ENCODE peak calls at places on chromosome 13, in six cellular contexts. One of them, this sample, is unnamed. For H3K4me1 and H3K27me3, the result is how much of the 10 kb centered on the place peaks cover.

GRCh38 chr13:47463726-47464125 is 537.3 kb downstream of the SUCLA2 start:
- DNase-seq in CD4-positive, CD25-positive, alpha-beta regulatory T cell: no peak
- DNase-seq in ascending aorta: no peak
- DNase-seq in uterus: no peak
- DNase-seq in body of pancreas: no peak
- DNase-seq in sigmoid colon: no peak
- DNase-seq in this sample: no peak

GRCh38 chr13:109703250-109703649 is 83.1 kb downstream of the IRS2 start:
- DNase-seq in uterus: no peak
- DNase-seq in CD4-positive, CD25-positive, alpha-beta regulatory T cell: no peak
- DNase-seq in body of pancreas: no peak
- DNase-seq in ascending aorta: no peak
- DNase-seq in sigmoid colon: no peak
- DNase-seq in this sample: no peak

GRCh38 chr13:109700176-109700575 is 86.2 kb downstream of the IRS2 start:
- DNase-seq in CD4-positive, CD25-positive, alpha-beta regulatory T cell: no peak
- DNase-seq in body of pancreas: peak
- DNase-seq in sigmoid colon: peak
- DNase-seq in ascending aorta: peak
- DNase-seq in uterus: peak
- DNase-seq in this sample: peak

GRCh38 chr13:91169641-91170040 is 177.8 kb upstream of the MIR17HG start:
- DNase-seq in sigmoid colon: no peak
- DNase-seq in CD4-positive, CD25-positive, alpha-beta regulatory T cell: no peak
- DNase-seq in body of pancreas: no peak
- DNase-seq in uterus: no peak
- DNase-seq in ascending aorta: no peak
- DNase-seq in this sample: no peak

GRCh38 chr13:93776936-93777335 is 550.3 kb downstream of the GPC6 start:
- DNase-seq in body of pancreas: no peak
- DNase-seq in sigmoid colon: no peak
- DNase-seq in ascending aorta: no peak
- DNase-seq in uterus: no peak
- DNase-seq in CD4-positive, CD25-positive, alpha-beta regulatory T cell: no peak
- DNase-seq in this sample: no peak

GRCh38 chr13:43354147-43354945 is 331.0 kb downstream of the DNAJC15 start:
- DNase-seq in CD4-positive, CD25-positive, alpha-beta regulatory T cell: no peak
- DNase-seq in body of pancreas: no peak
- DNase-seq in sigmoid colon: no peak
- DNase-seq in ascending aorta: no peak
- DNase-seq in uterus: no peak
- DNase-seq in this sample: no peak

GRCh38 chr13:98419786-98420559 is 156.9 kb downstream of the STK24 start:
- DNase-seq in sigmoid colon: no peak
- DNase-seq in CD4-positive, CD25-positive, alpha-beta regulatory T cell: no peak
- DNase-seq in uterus: no peak
- DNase-seq in ascending aorta: no peak
- DNase-seq in body of pancreas: no peak
- DNase-seq in this sample: peak

GRCh38 chr13:93230466-93230865 is 3.9 kb downstream of the GPC6 start:
- DNase-seq in CD4-positive, CD25-positive, alpha-beta regulatory T cell: no peak
- DNase-seq in ascending aorta: no peak
- DNase-seq in uterus: no peak
- DNase-seq in body of pancreas: no peak
- DNase-seq in sigmoid colon: no peak
- DNase-seq in this sample: no peak

GRCh38 chr13:111219950-111220349 is 100.5 kb upstream of the TEX29 start:
- DNase-seq in uterus: no peak
- DNase-seq in body of pancreas: no peak
- DNase-seq in sigmoid colon: no peak
- DNase-seq in CD4-positive, CD25-positive, alpha-beta regulatory T cell: no peak
- DNase-seq in ascending aorta: no peak
- DNase-seq in this sample: no peak

GRCh38 chr13:51840141-51840540 is 4.8 kb downstream of the TMEM272 start:
- DNase-seq in sigmoid colon: no peak
- DNase-seq in uterus: no peak
- DNase-seq in CD4-positive, CD25-positive, alpha-beta regulatory T cell: no peak
- DNase-seq in ascending aorta: no peak
- DNase-seq in body of pancreas: no peak
- DNase-seq in this sample: no peak

GRCh38 chr13:44075113-44075512 is 195.4 kb downstream of the LACC1 start:
- DNase-seq in body of pancreas: no peak
- DNase-seq in CD4-positive, CD25-positive, alpha-beta regulatory T cell: no peak
- DNase-seq in sigmoid colon: no peak
- DNase-seq in ascending aorta: no peak
- DNase-seq in uterus: no peak
- DNase-seq in this sample: no peak

GRCh38 chr13:101523732-101524131 is 71.3 kb downstream of the ITGBL1 start:
- DNase-seq in body of pancreas: no peak
- DNase-seq in sigmoid colon: no peak
- DNase-seq in uterus: no peak
- DNase-seq in CD4-positive, CD25-positive, alpha-beta regulatory T cell: no peak
- DNase-seq in ascending aorta: peak
- DNase-seq in this sample: no peak

GRCh38 chr13:30341815-30342570 is 34.6 kb upstream of the KATNAL1 start:
- DNase-seq in body of pancreas: peak
- DNase-seq in CD4-positive, CD25-positive, alpha-beta regulatory T cell: no peak
- DNase-seq in sigmoid colon: peak
- DNase-seq in ascending aorta: peak
- DNase-seq in uterus: peak
- DNase-seq in this sample: peak

GRCh38 chr13:59332966-59333365 is 830.8 kb downstream of the DIAPH3 start:
- DNase-seq in sigmoid colon: no peak
- DNase-seq in body of pancreas: no peak
- DNase-seq in uterus: peak
- DNase-seq in CD4-positive, CD25-positive, alpha-beta regulatory T cell: no peak
- DNase-seq in ascending aorta: no peak
- DNase-seq in this sample: no peak

GRCh38 chr13:73248711-73249580 is 190.1 kb downstream of the KLF5 start:
- DNase-seq in CD4-positive, CD25-positive, alpha-beta regulatory T cell: no peak
- DNase-seq in ascending aorta: no peak
- DNase-seq in body of pancreas: peak
- DNase-seq in sigmoid colon: no peak
- DNase-seq in uterus: no peak
- DNase-seq in this sample: peak

GRCh38 chr13:79966502-79966901 is 374.4 kb downstream of the SPRY2 start:
- DNase-seq in CD4-positive, CD25-positive, alpha-beta regulatory T cell: no peak
- DNase-seq in body of pancreas: no peak
- DNase-seq in uterus: no peak
- DNase-seq in sigmoid colon: no peak
- DNase-seq in ascending aorta: no peak
- DNase-seq in this sample: no peak

GRCh38 chr13:44128522-44128921 is 245.1 kb upstream of the SERP2 start:
- DNase-seq in uterus: peak
- DNase-seq in sigmoid colon: peak
- DNase-seq in ascending aorta: no peak
- DNase-seq in body of pancreas: no peak
- DNase-seq in CD4-positive, CD25-positive, alpha-beta regulatory T cell: no peak
- DNase-seq in this sample: no peak

GRCh38 chr13:50389726-50390125 is 374.5 kb downstream of the KCNRG start:
- DNase-seq in sigmoid colon: no peak
- DNase-seq in body of pancreas: no peak
- DNase-seq in uterus: no peak
- DNase-seq in CD4-positive, CD25-positive, alpha-beta regulatory T cell: no peak
- DNase-seq in ascending aorta: no peak
- DNase-seq in this sample: no peak
- H3K4me1 ChIP-seq in sigmoid colon: under half
- H3K4me1 ChIP-seq in body of pancreas: under half
- H3K4me1 ChIP-seq in uterus: under half
- H3K4me1 ChIP-seq in CD4-positive, CD25-positive, alpha-beta regulatory T cell: under half
- H3K4me1 ChIP-seq in ascending aorta: under half
- H3K4me1 ChIP-seq in this sample: under half

DNA sequence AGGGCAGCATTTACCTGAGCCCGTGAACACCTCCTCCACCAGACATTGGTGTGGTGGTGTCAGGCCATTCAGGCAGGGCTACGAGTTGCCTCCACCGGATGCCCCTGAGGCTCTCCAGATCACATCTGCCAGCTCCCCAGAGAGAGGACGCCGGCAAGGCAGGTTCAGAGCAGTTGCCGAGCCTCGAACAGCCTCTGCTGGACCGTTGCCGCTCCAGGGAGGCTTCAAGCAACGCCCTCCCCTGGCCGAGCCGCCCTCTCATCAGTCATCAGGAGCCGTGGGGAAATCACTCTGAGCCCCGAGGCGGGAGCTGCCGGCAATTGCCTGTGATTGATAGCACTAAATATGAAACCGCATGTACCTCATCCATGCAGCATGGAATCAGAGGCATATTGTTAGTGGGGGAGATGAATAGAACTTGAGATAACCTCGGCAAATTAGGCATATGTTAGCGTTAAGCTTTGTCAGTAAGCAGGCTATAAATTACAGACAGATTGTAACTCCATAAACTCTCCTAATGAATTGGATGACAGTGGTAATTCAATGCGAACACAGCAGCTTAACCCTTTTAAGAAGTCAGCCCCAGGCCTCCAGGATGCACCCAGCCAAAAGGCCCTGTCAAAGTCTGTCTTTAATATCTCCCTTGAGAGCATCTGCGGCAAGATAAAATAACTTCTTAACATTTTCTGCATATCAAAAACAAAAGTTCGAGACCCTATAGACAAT is 29.8 kb upstream of the SPACA7 start:
- DNase-seq in sigmoid colon: no peak
- DNase-seq in body of pancreas: no peak
- DNase-seq in uterus: no peak
- DNase-seq in ascending aorta: no peak
- DNase-seq in CD4-positive, CD25-positive, alpha-beta regulatory T cell: no peak
- DNase-seq in this sample: no peak
- H3K27me3 ChIP-seq in sigmoid colon: under half
- H3K27me3 ChIP-seq in body of pancreas: under half
- H3K27me3 ChIP-seq in uterus: under half
- H3K27me3 ChIP-seq in ascending aorta: under half
- H3K27me3 ChIP-seq in CD4-positive, CD25-positive, alpha-beta regulatory T cell: under half
- H3K27me3 ChIP-seq in this sample: under half

GRCh38 chr13:112994084-112994780 is 25.2 kb downstream of the MCF2L start:
- DNase-seq in ascending aorta: no peak
- DNase-seq in sigmoid colon: no peak
- DNase-seq in body of pancreas: no peak
- DNase-seq in CD4-positive, CD25-positive, alpha-beta regulatory T cell: no peak
- DNase-seq in uterus: no peak
- DNase-seq in this sample: no peak
- H3K27ac ChIP-seq in ascending aorta: no peak
- H3K27ac ChIP-seq in sigmoid colon: no peak
- H3K27ac ChIP-seq in body of pancreas: no peak
- H3K27ac ChIP-seq in CD4-positive, CD25-positive, alpha-beta regulatory T cell: no peak
- H3K27ac ChIP-seq in uterus: no peak
- H3K27ac ChIP-seq in this sample: no peak

GRCh38 chr13:99658266-99658991 is 157.2 kb downstream of the TM9SF2 start:
- DNase-seq in ascending aorta: no peak
- DNase-seq in uterus: peak
- DNase-seq in sigmoid colon: peak
- DNase-seq in body of pancreas: no peak
- DNase-seq in CD4-positive, CD25-positive, alpha-beta regulatory T cell: peak
- DNase-seq in this sample: peak
- H3K4me1 ChIP-seq in ascending aorta: under half
- H3K4me1 ChIP-seq in uterus: under half
- H3K4me1 ChIP-seq in sigmoid colon: under half
- H3K4me1 ChIP-seq in body of pancreas: under half
- H3K4me1 ChIP-seq in CD4-positive, CD25-positive, alpha-beta regulatory T cell: under half
- H3K4me1 ChIP-seq in this sample: under half

DNA sequence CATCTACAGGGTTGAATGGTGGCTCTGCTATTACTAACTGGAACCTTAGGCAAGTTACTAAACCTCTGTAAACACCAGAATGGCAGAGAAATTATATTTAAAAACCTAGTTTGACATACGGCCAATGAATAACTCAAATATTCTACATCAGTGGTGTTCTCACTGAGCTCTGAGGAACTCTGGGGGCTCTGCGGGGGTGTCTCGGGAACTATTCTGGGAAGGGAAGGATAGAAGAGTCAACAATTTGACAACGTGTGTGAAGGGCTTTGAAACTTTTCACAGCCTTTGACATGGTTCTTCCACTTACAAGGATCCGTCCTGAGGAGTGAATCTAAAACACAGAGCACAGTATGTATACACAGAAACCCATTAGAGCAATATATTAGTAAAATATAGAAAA is 38.7 kb downstream of the SOHLH2 start:
- DNase-seq in uterus: no peak
- DNase-seq in sigmoid colon: no peak
- DNase-seq in ascending aorta: no peak
- DNase-seq in body of pancreas: no peak
- DNase-seq in CD4-positive, CD25-positive, alpha-beta regulatory T cell: no peak
- DNase-seq in this sample: no peak
- H3K27me3 ChIP-seq in uterus: under half
- H3K27me3 ChIP-seq in sigmoid colon: under half
- H3K27me3 ChIP-seq in ascending aorta: under half
- H3K27me3 ChIP-seq in body of pancreas: under half
- H3K27me3 ChIP-seq in CD4-positive, CD25-positive, alpha-beta regulatory T cell: under half
- H3K27me3 ChIP-seq in this sample: under half